ENCODE peak calls at places on chromosomes 5 and 9, in nine cellular contexts. H is cardiac muscle cell; M is GM23338; R is CD8-positive, alpha-beta T cell; L is psoas muscle; C is gastrocnemius medialis; Z is hepatocyte; A is pancreas; Q is fibroblast of lung. W is an unnamed sample.
A peak's percentile ranks its signal among the peaks of the same experiment; 100 is the strongest.

GRCh38 chr9:106478312-106479099 is 384.5 kb upstream of the ZNF462 start:
- DNase-seq in H (peak; percentile 12), L (no peak), Z (no peak), R (no peak), Q (no peak), C (no peak), A (no peak), M (no peak), W (no peak)

GRCh38 chr5:162372265-162372664 is 304.7 kb downstream of the GABRG2 start:
- DNase-seq in Q (no peak), C (no peak), L (no peak), A (no peak), Z (no peak), R (no peak), H (no peak), M (peak; percentile 24), W (no peak)

GRCh38 chr9:91162784-91163440 is 198.8 kb downstream of the AUH start:
- DNase-seq in Q (peak; percentile 36), M (no peak), H (peak; percentile 40), Z (peak; percentile 48), C (peak; percentile 50), A (no peak), L (no peak), R (no peak), W (no peak)

GRCh38 chr9:3863114-3863528 is 337.3 kb upstream of the RFX3 start:
- DNase-seq in M (no peak), H (no peak), C (no peak), L (peak; percentile 52), Z (no peak), Q (peak; percentile 61), A (no peak), R (no peak), W (no peak)

GRCh38 chr9:68555416-68555815 is 14.7 kb upstream of the TMEM252 start:
- DNase-seq in Q (no peak), R (no peak), H (no peak), L (no peak), M (no peak), A (no peak), C (no peak), Z (no peak), W (no peak)

GRCh38 chr9:17021379-17021970 is 113.4 kb upstream of the CNTLN start:
- DNase-seq in A (no peak), R (no peak), Z (no peak), C (no peak), M (no peak), L (no peak), H (no peak), Q (peak; percentile 77), W (no peak)

GRCh38 chr5:134763221-134763620 is 4.6 kb downstream of the DDX46 start:
- DNase-seq in Z (no peak), A (no peak), H (no peak), Q (no peak), C (no peak), M (no peak), L (no peak), R (no peak), W (no peak)

GRCh38 chr5:32474201-32474854 is 29.8 kb upstream of the ZFR start:
- DNase-seq in L (no peak), R (no peak), H (peak; percentile 47), Q (no peak), Z (peak; percentile 36), C (no peak), A (no peak), M (no peak), W (no peak)

DNA sequence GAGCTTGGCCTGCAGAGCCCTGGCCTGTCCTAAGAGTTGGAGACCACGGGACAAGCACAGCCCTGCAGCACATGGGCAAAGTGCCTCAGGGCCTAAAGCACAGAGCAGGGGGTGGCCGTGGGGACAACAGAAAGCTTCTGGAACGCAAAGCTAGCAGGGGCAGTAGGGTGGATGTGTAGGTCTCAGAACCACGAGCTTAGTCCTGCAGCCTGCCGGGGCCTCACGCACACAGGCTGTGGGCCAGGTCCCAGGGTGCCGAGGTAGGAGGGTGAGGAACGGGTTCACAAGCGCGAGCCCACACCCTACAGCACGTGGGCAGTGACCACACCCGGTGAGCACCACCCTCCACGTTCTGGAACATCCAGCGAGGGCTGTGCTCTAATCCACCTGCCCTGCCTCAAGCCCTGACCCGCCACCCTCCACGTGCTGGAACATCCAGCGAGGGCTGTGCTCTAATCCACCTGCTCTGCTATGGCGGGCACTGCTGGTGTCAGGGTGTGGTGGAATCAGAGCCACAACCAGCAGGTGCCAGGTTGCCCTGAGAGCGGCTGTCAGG is 9.3 kb downstream of the CLPTM1L start:
- DNase-seq in C (no peak), Q (no peak), M (no peak), H (no peak), L (peak; percentile 35), Z (no peak), R (no peak), A (no peak), W (no peak)
- H3K4me1 ChIP-seq in C (no peaks in the 10 kb centered on the region), Q (no peaks in the 10 kb centered on the region), M (no peaks in the 10 kb centered on the region), H (no peaks in the 10 kb centered on the region), L (no peaks in the 10 kb centered on the region), Z (no peaks in the 10 kb centered on the region), R (no peaks in the 10 kb centered on the region), A (no peaks in the 10 kb centered on the region), W (no peaks in the 10 kb centered on the region)

GRCh38 chr9:124752967-124753366 is 18.1 kb downstream of the NR6A1 start:
- DNase-seq in R (no peak), Q (peak; percentile 49), A (no peak), Z (no peak), L (no peak), C (no peak), M (no peak), H (no peak), W (no peak)

GRCh38 chr9:124757589-124757988 is 13.5 kb downstream of the NR6A1 start:
- DNase-seq in Q (no peak), C (no peak), Z (no peak), H (peak; percentile 39), M (peak; percentile 73), R (no peak), L (no peak), A (no peak), W (no peak)

GRCh38 chr9:124756011-124756410 is 15.1 kb downstream of the NR6A1 start:
- DNase-seq in H (no peak), A (no peak), C (no peak), L (no peak), M (no peak), Q (no peak), R (no peak), Z (no peak), W (no peak)

GRCh38 chr9:124755061-124755460 is 16.1 kb downstream of the NR6A1 start:
- DNase-seq in C (no peak), A (no peak), L (no peak), Q (no peak), H (no peak), Z (no peak), R (no peak), M (no peak), W (no peak)

DNA sequence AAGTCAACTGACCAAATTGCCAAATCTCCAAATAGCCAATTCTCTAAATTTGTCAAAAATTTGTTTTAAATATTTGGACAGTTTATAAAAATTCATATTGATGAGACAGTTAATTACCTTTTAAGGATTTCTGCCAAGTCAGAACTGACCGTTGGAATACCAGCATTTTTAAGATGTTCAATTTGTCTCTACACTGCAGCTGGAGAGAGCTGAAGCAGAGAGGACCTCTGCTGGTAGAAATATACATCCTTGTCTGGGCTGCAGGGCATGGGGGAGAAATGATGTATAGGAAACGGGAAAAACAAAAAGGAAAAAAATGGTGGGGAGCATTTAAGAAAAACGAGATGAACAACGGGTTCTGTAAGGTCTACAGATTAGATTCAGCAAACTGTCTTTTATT is 16.8 kb downstream of the NR6A1 start:
- DNase-seq in L (no peak), H (peak; percentile 34), R (no peak), A (no peak), C (no peak), M (no peak), Z (no peak), Q (peak; percentile 50), W (peak; percentile 17)
- TF ChIP-seq CTCF in L (no peak), H (peak; percentile 59), R (no peak), A (no peak), C (no peak), M (peak; percentile 70), Z (peak; percentile 48), Q (peak; percentile 52), W (peak; percentile 75)

GRCh38 chr9:121757286-121757595 is 105.8 kb downstream of the DAB2IP start:
- DNase-seq in R (no peak), L (no peak), M (no peak), A (no peak), C (no peak), Q (no peak), Z (no peak), H (no peak), W (no peak)

GRCh38 chr9:121753802-121754654 is 102.6 kb downstream of the DAB2IP start:
- DNase-seq in H (no peak), C (no peak), A (no peak), Z (no peak), R (no peak), L (no peak), Q (no peak), M (no peak), W (no peak)

GRCh38 chr9:121756477-121757285 is 105.2 kb downstream of the DAB2IP start:
- DNase-seq in R (no peak), Z (no peak), H (no peak), L (no peak), M (no peak), Q (no peak), C (no peak), A (no peak), W (no peak)

GRCh38 chr9:121754655-121755436 is 103.4 kb downstream of the DAB2IP start:
- DNase-seq in A (no peak), R (no peak), L (no peak), H (no peak), C (no peak), M (no peak), Z (no peak), Q (no peak), W (no peak)

DNA sequence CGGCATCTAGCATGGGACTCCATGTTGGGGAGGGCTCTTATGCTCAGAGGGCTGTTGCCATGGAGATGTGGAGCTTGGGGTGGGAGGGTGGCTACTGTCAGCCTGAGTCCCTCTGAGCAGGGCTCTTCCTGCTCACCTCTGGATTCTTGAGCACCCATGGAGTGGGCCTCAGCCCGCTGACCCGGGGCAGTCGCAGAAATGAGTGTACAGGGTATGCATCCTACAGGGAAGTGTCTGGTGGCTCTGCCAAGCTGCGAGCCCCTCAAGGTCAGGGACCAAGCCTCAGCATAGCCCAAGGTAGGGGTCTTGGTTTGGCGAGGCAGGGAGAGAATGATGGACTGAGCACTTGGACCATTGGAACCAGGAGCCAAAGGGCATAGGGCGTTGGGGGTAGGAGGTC is 104.1 kb downstream of the DAB2IP start:
- DNase-seq in H (no peak), M (no peak), C (no peak), Q (no peak), L (no peak), A (no peak), Z (no peak), R (no peak), W (no peak)
- H3K4me1 ChIP-seq in H (no peaks in the 10 kb centered on the region), M (no peaks in the 10 kb centered on the region), C (peaks cover 61% of the 10 kb centered on the region), Q (peaks cover 5% of the 10 kb centered on the region), L (peaks cover 65% of the 10 kb centered on the region), A (peaks cover 6% of the 10 kb centered on the region), Z (peaks cover under 1% of the 10 kb centered on the region), R (no peaks in the 10 kb centered on the region), W (no peaks in the 10 kb centered on the region)

GRCh38 chr9:75333624-75334023 is 245.3 kb downstream of the OSTF1 start:
- DNase-seq in A (no peak), M (peak; percentile 37), Z (no peak), R (no peak), C (no peak), Q (no peak), H (no peak), L (no peak), W (no peak)
- TF ChIP-seq CTCF in A (no peak), M (peak; percentile 62), Z (peak; percentile 29), R (no peak), C (no peak), Q (no peak), H (no peak), L (peak; percentile 23), W (peak; percentile 20)

GRCh38 chr5:116518423-116518822 is 56.2 kb downstream of the SEMA6A start:
- DNase-seq in M (no peak), Z (no peak), Q (no peak), H (no peak), R (no peak), C (no peak), A (no peak), L (no peak), W (no peak)
- H3K4me1 ChIP-seq in M (peaks cover 93% of the 10 kb centered on the region), Z (peaks cover 20% of the 10 kb centered on the region), Q (no peaks in the 10 kb centered on the region), H (peaks cover 5% of the 10 kb centered on the region), R (no peaks in the 10 kb centered on the region), C (peaks cover 15% of the 10 kb centered on the region), A (peaks cover 11% of the 10 kb centered on the region), L (peaks cover 3% of the 10 kb centered on the region), W (peaks cover 53% of the 10 kb centered on the region)

W was measured in BE2C.